ENCODE peak calls at places on chromosome 3, in four cellular contexts. Z is retina; L is astrocyte; E is naive thymus-derived CD8-positive, alpha-beta T cell. R is an unnamed sample.
A peak's percentile ranks its signal among the peaks of the same experiment; 100 is the strongest.

GRCh38 chr3:110754207-110754916 is 317.3 kb upstream of the NECTIN3 start:
- DNase-seq in Z (no peak), E (no peak), L (no peak), R (no peak)

GRCh38 chr3:57006949-57007419 is 53.5 kb upstream of the SPATA12 start:
- DNase-seq in E (no peak), Z (no peak), L (peak; percentile 38), R (peak; percentile 81)

GRCh38 chr3:71380096-71380495 is 203.4 kb downstream of the FOXP1 start:
- DNase-seq in E (no peak), L (peak; percentile 39), Z (no peak), R (no peak)

GRCh38 chr3:190048831-190049541 is 71.7 kb downstream of the P3H2 start:
- DNase-seq in E (no peak), Z (no peak), L (peak; percentile 82), R (no peak)

GRCh38 chr3:171172070-171172469 is 145.6 kb upstream of the SLC2A2 start:
- DNase-seq in Z (no peak), L (no peak), E (no peak), R (no peak)

GRCh38 chr3:76661527-76662250 is 378.2 kb upstream of the ROBO2 start:
- DNase-seq in E (no peak), Z (no peak), L (no peak), R (no peak)

GRCh38 chr3:78589778-78590177 is 1178.0 kb downstream of the ROBO1 start:
- DNase-seq in Z (no peak), L (no peak), E (no peak), R (no peak)

GRCh38 chr3:29453278-29453961 is 172.5 kb downstream of the RBMS3 start:
- DNase-seq in L (no peak), E (no peak), Z (no peak), R (peak; percentile 67)

GRCh38 chr3:81823882-81824395 is 62.5 kb upstream of the GBE1 start:
- DNase-seq in Z (no peak), E (no peak), L (peak; percentile 1), R (no peak)

GRCh38 chr3:149122716-149123578 is 6.5 kb upstream of the HPS3 start:
- DNase-seq in Z (no peak), L (no peak), E (no peak), R (no peak)

GRCh38 chr3:191246628-191247027 is 47.6 kb downstream of the OSTN start:
- DNase-seq in L (peak; percentile 85), Z (no peak), E (no peak), R (no peak)

R was measured in T47D.